ENCODE peak calls at places on chromosomes 12 and 14, in eight cellular contexts. Q, H, C, T, D, S, E and N are unnamed samples.

GRCh38 chr14:81737938-81738337 is 204.3 kb upstream of the SEL1L start:
- DNase-seq in Q (no peak), H (no peak), C (no peak), T (no peak), D (no peak), S (no peak), E (no peak), N (no peak)

GRCh38 chr12:3632256-3633240 is 120.4 kb downstream of the CRACR2A start:
- DNase-seq in Q (no peak), H (peak), C (no peak), T (no peak), D (no peak), S (no peak), E (peak), N (peak)

GRCh38 chr12:122865268-122866231 is 30.3 kb downstream of the HIP1R start:
- DNase-seq in Q (no peak), H (no peak), C (no peak), T (no peak), D (no peak), S (no peak), E (peak), N (no peak)

GRCh38 chr14:23033801-23034497 is 751 bp downstream of the PSMB5 start:
- DNase-seq in Q (no peak), H (peak), C (no peak), T (no peak), D (no peak), S (no peak), E (no peak), N (no peak)

GRCh38 chr12:5515458-5515857 is 83.5 kb downstream of the NTF3 start:
- DNase-seq in Q (no peak), H (no peak), C (no peak), T (no peak), D (no peak), S (no peak), E (no peak), N (no peak)

GRCh38 chr12:18296201-18296908 is 35.0 kb downstream of the PIK3C2G start:
- DNase-seq in Q (no peak), H (peak), C (no peak), T (no peak), D (no peak), S (no peak), E (no peak), N (no peak)

GRCh38 chr14:37172024-37172869 is at the start of gene SLC25A21:
- DNase-seq in Q (no peak), H (peak), C (peak), T (peak), D (peak), S (no peak), E (peak), N (no peak)

GRCh38 chr14:55309761-55310365 is 38.6 kb downstream of the FBXO34 start:
- DNase-seq in Q (no peak), H (no peak), C (no peak), T (no peak), D (no peak), S (no peak), E (no peak), N (no peak)

GRCh38 chr12:100450726-100451125 is 22.9 kb upstream of the NR1H4 start:
- DNase-seq in Q (no peak), H (no peak), C (no peak), T (no peak), D (no peak), S (no peak), E (peak), N (no peak)

GRCh38 chr12:97127061-97127460 is 220.0 kb downstream of the NEDD1 start:
- DNase-seq in Q (no peak), H (no peak), C (no peak), T (no peak), D (no peak), S (no peak), E (no peak), N (no peak)

GRCh38 chr14:98952595-98953325 is 319.2 kb downstream of the BCL11B start:
- DNase-seq in Q (no peak), H (no peak), C (no peak), T (no peak), D (no peak), S (peak), E (peak), N (no peak)

GRCh38 chr12:105721915-105722314 is 391.4 kb downstream of the C12orf75 start:
- DNase-seq in Q (no peak), H (no peak), C (no peak), T (no peak), D (no peak), S (no peak), E (no peak), N (no peak)

GRCh38 chr14:100576091-100577085 is 10.8 kb downstream of the BEGAIN start:
- DNase-seq in Q (no peak), H (no peak), C (no peak), T (no peak), D (no peak), S (no peak), E (no peak), N (no peak)

GRCh38 chr12:58938440-58938839 is 18.1 kb upstream of the LRIG3 start:
- DNase-seq in Q (no peak), H (no peak), C (no peak), T (no peak), D (no peak), S (no peak), E (no peak), N (no peak)

GRCh38 chr12:73726881-73727280 is 810.8 kb upstream of the ATXN7L3B start:
- DNase-seq in Q (no peak), H (no peak), C (no peak), T (no peak), D (no peak), S (no peak), E (no peak), N (no peak)